ENCODE peak calls at places on chromosomes 3 and 15, in four cellular contexts. One of them, this sample, is unnamed.
A peak's percentile ranks its signal among the peaks of the same experiment; 100 is the strongest.

GRCh38 chr3:187020376-187020775 is 90.0 kb downstream of the ST6GAL1 start:
- DNase-seq in K562: no peak
- DNase-seq in A549: no peak
- DNase-seq in H1: no peak
- DNase-seq in this sample: no peak

GRCh38 chr3:141647562-141647915 is 90.6 kb upstream of the RNF7 start:
- DNase-seq in A549: no peak
- DNase-seq in H1: no peak
- DNase-seq in K562: no peak
- DNase-seq in this sample: no peak

GRCh38 chr3:59790241-59790640 is 740.4 kb upstream of the CFAP20DC start:
- DNase-seq in H1: no peak
- DNase-seq in A549: no peak
- DNase-seq in K562: no peak
- DNase-seq in this sample: no peak

GRCh38 chr3:30681276-30682211 is 75.1 kb downstream of the TGFBR2 start:
- DNase-seq in A549: no peak
- DNase-seq in K562: no peak
- DNase-seq in H1: no peak
- DNase-seq in this sample: no peak

GRCh38 chr3:15923640-15924405 is 126.0 kb upstream of the ANKRD28 start:
- DNase-seq in A549: peak; percentile 19
- DNase-seq in K562: peak; percentile 42
- DNase-seq in H1: no peak
- DNase-seq in this sample: no peak

GRCh38 chr3:181326637-181327223 is 337.2 kb upstream of the DNAJC19 start:
- DNase-seq in H1: no peak
- DNase-seq in K562: peak; percentile 23
- DNase-seq in A549: peak; percentile 8
- DNase-seq in this sample: peak; percentile 18

GRCh38 chr3:56681963-56682457 is 1.1 kb downstream of the TASOR start:
- DNase-seq in K562: no peak
- DNase-seq in A549: no peak
- DNase-seq in H1: no peak
- DNase-seq in this sample: no peak

GRCh38 chr15:52331490-52332240 is 36.1 kb upstream of the MYO5C start:
- DNase-seq in K562: peak; percentile 14
- DNase-seq in A549: peak; percentile 75
- DNase-seq in H1: no peak
- DNase-seq in this sample: peak; percentile 30

GRCh38 chr3:136899622-136900158 is 37.7 kb downstream of the NCK1 start:
- DNase-seq in K562: peak; percentile 20
- DNase-seq in H1: no peak
- DNase-seq in A549: no peak
- DNase-seq in this sample: no peak

GRCh38 chr3:184688872-184689271 is 23.0 kb downstream of the MAGEF1 start:
- DNase-seq in H1: no peak
- DNase-seq in A549: no peak
- DNase-seq in K562: no peak
- DNase-seq in this sample: no peak

GRCh38 chr15:48087844-48088243 is 32.9 kb upstream of the SLC24A5 start:
- DNase-seq in A549: no peak
- DNase-seq in K562: no peak
- DNase-seq in H1: no peak
- DNase-seq in this sample: no peak

GRCh38 chr3:54818942-54819341 is 108.9 kb downstream of the LRTM1 start:
- DNase-seq in K562: no peak
- DNase-seq in A549: no peak
- DNase-seq in H1: no peak
- DNase-seq in this sample: no peak

GRCh38 chr3:111210866-111211564 is 139.4 kb downstream of the NECTIN3 start:
- DNase-seq in K562: no peak
- DNase-seq in A549: no peak
- DNase-seq in H1: no peak
- DNase-seq in this sample: no peak

GRCh38 chr3:159948423-159949140 is 40.1 kb upstream of the IL12A start:
- DNase-seq in H1: no peak
- DNase-seq in K562: no peak
- DNase-seq in A549: no peak
- DNase-seq in this sample: no peak
- TF ChIP-seq HDAC2 in H1: no peak
- TF ChIP-seq HDAC2 in K562: no peak
- TF ChIP-seq HDAC2 in A549: no peak
- TF ChIP-seq HDAC2 in this sample: no peak

GRCh38 chr3:3127432-3128010 is 781 bp downstream of the TRNT1 start:
- DNase-seq in H1: no peak
- DNase-seq in A549: peak; percentile 19
- DNase-seq in K562: peak; percentile 35
- DNase-seq in this sample: peak; percentile 20
- TF ChIP-seq USF2 in H1: no peak
- TF ChIP-seq USF2 in A549: no peak
- TF ChIP-seq USF2 in K562: no peak
- TF ChIP-seq USF2 in this sample: no peak

GRCh38 chr3:12400795-12401194 is 83.5 kb upstream of the TSEN2 start:
- DNase-seq in H1: no peak
- DNase-seq in K562: no peak
- DNase-seq in A549: peak; percentile 11
- DNase-seq in this sample: no peak
- TF ChIP-seq PHF8 in H1: no peak
- TF ChIP-seq PHF8 in K562: no peak
- TF ChIP-seq PHF8 in A549: no peak
- TF ChIP-seq PHF8 in this sample: no peak

GRCh38 chr15:69700380-69700779 is 247.8 kb downstream of the RPLP1 start:
- DNase-seq in H1: no peak
- DNase-seq in K562: no peak
- DNase-seq in A549: no peak
- DNase-seq in this sample: no peak

GRCh38 chr15:69701198-69701597 is 248.6 kb downstream of the RPLP1 start:
- DNase-seq in K562: no peak
- DNase-seq in H1: no peak
- DNase-seq in A549: no peak
- DNase-seq in this sample: no peak

GRCh38 chr15:69704685-69705084 is 252.1 kb downstream of the RPLP1 start:
- DNase-seq in A549: no peak
- DNase-seq in K562: no peak
- DNase-seq in H1: no peak
- DNase-seq in this sample: no peak

GRCh38 chr15:69703495-69704187 is 251.0 kb downstream of the RPLP1 start:
- DNase-seq in H1: no peak
- DNase-seq in A549: no peak
- DNase-seq in K562: no peak
- DNase-seq in this sample: no peak

DNA sequence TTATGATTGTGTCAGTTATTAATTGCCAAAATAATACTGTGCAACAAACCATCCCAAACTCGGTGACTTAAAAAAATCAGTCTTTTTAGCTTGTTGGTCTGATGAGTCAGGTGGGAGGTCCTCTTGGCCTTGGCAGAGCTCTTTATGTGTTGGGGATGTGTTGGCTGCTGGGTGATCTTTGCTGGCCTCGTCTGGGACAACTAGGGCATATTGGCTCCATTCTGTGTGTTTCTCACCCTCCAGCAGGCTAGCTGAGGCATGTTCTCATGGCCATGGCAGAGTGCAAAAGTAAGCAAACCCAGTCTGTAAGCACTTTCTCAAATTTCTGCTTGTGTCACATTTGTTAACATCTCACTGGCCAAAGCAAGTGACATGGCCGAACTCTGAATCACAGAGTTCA is 251.6 kb downstream of the RPLP1 start:
- DNase-seq in K562: no peak
- DNase-seq in A549: no peak
- DNase-seq in H1: no peak
- DNase-seq in this sample: no peak
- TF ChIP-seq HDAC2 in K562: no peak
- TF ChIP-seq HDAC2 in A549: no peak
- TF ChIP-seq HDAC2 in H1: no peak
- TF ChIP-seq HDAC2 in this sample: no peak

GRCh38 chr15:85614059-85614458 is 180.7 kb downstream of the KLHL25 start:
- DNase-seq in K562: no peak
- DNase-seq in A549: no peak
- DNase-seq in H1: no peak
- DNase-seq in this sample: no peak
- TF ChIP-seq USF2 in K562: no peak
- TF ChIP-seq USF2 in A549: no peak
- TF ChIP-seq USF2 in H1: no peak
- TF ChIP-seq USF2 in this sample: no peak

GRCh38 chr15:36738817-36739216 is 159.4 kb downstream of the CDIN1 start:
- DNase-seq in H1: no peak
- DNase-seq in A549: no peak
- DNase-seq in K562: no peak
- DNase-seq in this sample: no peak
- TF ChIP-seq PHF8 in H1: no peak
- TF ChIP-seq PHF8 in A549: no peak
- TF ChIP-seq PHF8 in K562: no peak
- TF ChIP-seq PHF8 in this sample: no peak

DNA sequence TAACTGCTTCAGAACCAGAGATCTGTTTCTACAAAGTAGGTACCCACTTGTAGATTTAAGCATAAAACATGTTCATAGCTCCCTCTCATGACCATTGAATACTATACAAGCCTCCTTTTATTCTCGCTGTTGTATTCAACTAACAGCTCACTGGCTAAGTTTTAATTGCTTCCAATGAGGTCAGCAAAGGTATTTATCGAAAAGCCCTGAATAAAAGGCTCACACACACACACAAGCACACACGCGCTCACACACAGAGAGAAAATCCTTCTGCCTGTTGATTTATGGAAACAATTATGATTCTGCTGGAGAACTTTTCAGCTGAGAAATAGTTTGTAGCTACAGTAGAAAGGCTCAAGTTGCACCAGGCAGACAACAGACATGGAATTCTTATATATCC is at the start of gene FGF7:
- DNase-seq in A549: no peak
- DNase-seq in H1: no peak
- DNase-seq in K562: no peak
- DNase-seq in this sample: peak; percentile 2
- TF ChIP-seq HDAC2 in A549: no peak
- TF ChIP-seq HDAC2 in H1: no peak
- TF ChIP-seq HDAC2 in K562: no peak
- TF ChIP-seq HDAC2 in this sample: no peak

DNA sequence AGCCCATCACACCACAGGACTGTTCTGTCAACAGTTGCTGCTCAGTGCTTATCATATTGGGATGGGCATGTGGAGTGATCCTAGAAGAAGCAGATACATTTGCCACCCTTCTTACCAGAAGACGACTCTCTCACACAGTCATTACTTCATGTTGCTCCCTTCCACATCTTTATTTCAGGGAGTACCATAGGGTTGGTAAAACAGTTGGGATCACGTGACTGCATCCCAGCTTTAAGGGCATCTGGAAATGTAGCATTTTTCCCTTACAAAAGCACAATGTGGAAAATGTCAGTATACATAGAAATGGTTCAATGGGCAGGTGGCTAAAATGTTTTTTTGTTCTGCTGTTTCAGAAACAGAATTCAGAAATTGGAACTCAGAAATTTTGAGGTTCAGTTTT is 791.0 kb downstream of the OTOL1 start:
- DNase-seq in H1: no peak
- DNase-seq in A549: no peak
- DNase-seq in K562: no peak
- DNase-seq in this sample: no peak
- TF ChIP-seq USF2 in H1: no peak
- TF ChIP-seq USF2 in A549: no peak
- TF ChIP-seq USF2 in K562: no peak
- TF ChIP-seq USF2 in this sample: no peak

GRCh38 chr15:101561584-101561906 is 72.0 kb upstream of the PCSK6 start:
- DNase-seq in K562: no peak
- DNase-seq in A549: no peak
- DNase-seq in H1: no peak
- DNase-seq in this sample: no peak

GRCh38 chr15:101559938-101560337 is 70.4 kb upstream of the PCSK6 start:
- DNase-seq in K562: no peak
- DNase-seq in A549: no peak
- DNase-seq in H1: no peak
- DNase-seq in this sample: no peak

GRCh38 chr15:101562428-101563059 is 73.0 kb upstream of the PCSK6 start:
- DNase-seq in K562: no peak
- DNase-seq in A549: no peak
- DNase-seq in H1: no peak
- DNase-seq in this sample: no peak

GRCh38 chr15:101563397-101563796 is 73.9 kb upstream of the PCSK6 start:
- DNase-seq in A549: no peak
- DNase-seq in K562: no peak
- DNase-seq in H1: no peak
- DNase-seq in this sample: no peak

GRCh38 chr15:101560722-101561583 is 71.4 kb upstream of the PCSK6 start:
- DNase-seq in H1: no peak
- DNase-seq in K562: no peak
- DNase-seq in A549: no peak
- DNase-seq in this sample: no peak
- TF ChIP-seq PHF8 in H1: no peak
- TF ChIP-seq PHF8 in K562: no peak
- TF ChIP-seq PHF8 in A549: no peak
- TF ChIP-seq PHF8 in this sample: no peak

This sample was measured in HepG2.